ENCODE peak calls at places on chromosome 16, in seven cellular contexts. W, H, Q, K, R, V and J are unnamed samples.

GRCh38 chr16:3695610-3696369 is 21.5 kb downstream of the TRAP1 start:
- DNase-seq in R (no peak), V (no peak), K (no peak), H (no peak), W (no peak), Q (no peak), J (no peak)

GRCh38 chr16:82888616-82889015 is 261.8 kb downstream of the CDH13 start:
- DNase-seq in H (no peak), R (no peak), W (peak), Q (no peak), V (no peak), K (no peak), J (no peak)

GRCh38 chr16:29806641-29807425 is 504 bp downstream of the MAZ start:
- DNase-seq in K (no peak), V (peak), W (no peak), R (peak), H (peak), Q (peak), J (peak)

GRCh38 chr16:10245002-10245401 is 62.8 kb upstream of the GRIN2A start:
- DNase-seq in W (no peak), Q (no peak), V (no peak), K (no peak), H (no peak), R (no peak), J (no peak)

GRCh38 chr16:55653106-55653505 is 2.7 kb upstream of the SLC6A2 start:
- DNase-seq in R (no peak), V (no peak), K (no peak), H (no peak), W (no peak), Q (no peak), J (no peak)

GRCh38 chr16:87367556-87367955 is 16.0 kb downstream of the FBXO31 start:
- DNase-seq in K (no peak), R (no peak), W (no peak), H (no peak), V (no peak), Q (no peak), J (no peak)

GRCh38 chr16:714558-715447 is at the start of gene METRN:
- DNase-seq in H (peak), Q (peak), R (peak), V (peak), K (peak), W (peak), J (peak)

GRCh38 chr16:2745961-2746360 is 6.5 kb upstream of the SRRM2 start:
- DNase-seq in K (no peak), V (no peak), Q (no peak), R (no peak), W (no peak), H (no peak), J (no peak)

GRCh38 chr16:81551141-81551808 is 106.7 kb downstream of the CMIP start:
- DNase-seq in V (no peak), Q (no peak), W (peak), K (peak), H (peak), R (no peak), J (no peak)

GRCh38 chr16:53465606-53466290 is 31.5 kb downstream of the RBL2 start:
- DNase-seq in H (no peak), Q (no peak), V (no peak), K (peak), R (no peak), W (peak), J (peak)

GRCh38 chr16:31253642-31254045 is 6.1 kb upstream of the ITGAM start:
- DNase-seq in V (no peak), K (no peak), Q (no peak), W (peak), R (peak), H (peak), J (peak)

GRCh38 chr16:4982056-4982867 is 24.1 kb downstream of the SEC14L5 start:
- DNase-seq in H (no peak), Q (no peak), V (no peak), K (no peak), W (no peak), R (no peak), J (no peak)

GRCh38 chr16:85391769-85392583 is 221.1 kb upstream of the GSE1 start:
- DNase-seq in W (no peak), K (no peak), R (no peak), V (peak), H (no peak), Q (no peak), J (no peak)

GRCh38 chr16:71461686-71462648 is at the start of gene ZNF23:
- DNase-seq in R (peak), Q (peak), H (peak), K (peak), V (peak), W (peak), J (peak)

GRCh38 chr16:78183886-78184553 is 84.6 kb downstream of the WWOX start:
- DNase-seq in W (peak), K (no peak), V (no peak), H (no peak), R (no peak), Q (peak), J (no peak)

GRCh38 chr16:1818873-1819525 is 7.6 kb downstream of the HAGH start:
- DNase-seq in V (no peak), H (no peak), R (no peak), K (no peak), Q (no peak), W (no peak), J (no peak)

GRCh38 chr16:89618114-89618999 is 4.9 kb downstream of the DPEP1 start:
- DNase-seq in W (peak), R (no peak), K (no peak), Q (no peak), V (no peak), H (no peak), J (no peak)

GRCh38 chr16:81610144-81610842 is 165.7 kb downstream of the CMIP start:
- DNase-seq in K (no peak), V (peak), R (no peak), W (peak), Q (no peak), H (no peak), J (no peak)

GRCh38 chr16:11299865-11300559 is 18.9 kb upstream of the PRM1 start:
- DNase-seq in V (no peak), Q (no peak), K (no peak), R (no peak), W (no peak), H (no peak), J (no peak)

GRCh38 chr16:3625911-3626732 is 14.7 kb upstream of the SLX4 start:
- DNase-seq in R (no peak), H (no peak), W (peak), V (no peak), Q (no peak), K (no peak), J (peak)

GRCh38 chr16:21590287-21590686 is 9.1 kb upstream of the METTL9 start:
- DNase-seq in K (no peak), H (no peak), V (no peak), Q (no peak), W (no peak), R (no peak), J (no peak)

GRCh38 chr16:89827383-89828198 is 684 bp upstream of the SPIRE2 start:
- DNase-seq in V (no peak), Q (peak), K (peak), W (peak), R (no peak), H (no peak), J (peak)

GRCh38 chr16:80887062-80887461 is 82.7 kb upstream of the CDYL2 start:
- DNase-seq in Q (no peak), R (no peak), K (no peak), V (no peak), H (no peak), W (no peak), J (no peak)

GRCh38 chr16:70638814-70639792 is 7.3 kb upstream of the IL34 start:
- DNase-seq in R (no peak), Q (no peak), K (no peak), H (no peak), V (no peak), W (peak), J (no peak)

GRCh38 chr16:72172105-72173034 is at the start of gene PMFBP1:
- DNase-seq in W (peak), K (peak), H (peak), Q (no peak), R (peak), V (no peak), J (peak)

GRCh38 chr16:47731252-47731651 is 270.1 kb downstream of the PHKB start:
- DNase-seq in Q (no peak), V (no peak), K (no peak), H (no peak), W (peak), R (no peak), J (no peak)

GRCh38 chr16:22192261-22193133 is 13.6 kb upstream of the EEF2K start:
- DNase-seq in V (peak), W (peak), Q (peak), K (peak), H (peak), R (peak), J (peak)